ENCODE peak calls at places on chromosome 12, in four cellular contexts. T, J, E and Z are unnamed samples.

GRCh38 chr12:56079729-56080555 is at the start of gene ERBB3:
- DNase-seq in T (peak), J (peak), E (peak), Z (peak)

GRCh38 chr12:48817957-48818830 is at the start of gene CACNB3:
- DNase-seq in T (peak), J (peak), E (peak), Z (peak)

GRCh38 chr12:131311764-131312163 is 358.1 kb downstream of the ADGRD1 start:
- DNase-seq in T (no peak), J (no peak), E (no peak), Z (no peak)

GRCh38 chr12:120759591-120760348 is 34.1 kb downstream of the ACADS start:
- DNase-seq in T (no peak), J (no peak), E (no peak), Z (no peak)

GRCh38 chr12:49621651-49622500 is 1.5 kb upstream of the PRPF40B start:
- DNase-seq in T (no peak), J (no peak), E (no peak), Z (no peak)

GRCh38 chr12:25269701-25270100 is 19.0 kb upstream of the KRAS start:
- DNase-seq in T (no peak), J (no peak), E (no peak), Z (no peak)

GRCh38 chr12:22477166-22477893 is 67.0 kb downstream of the C2CD5 start:
- DNase-seq in T (no peak), J (no peak), E (no peak), Z (no peak)

GRCh38 chr12:835754-836493 is 83.5 kb downstream of the WNK1 start:
- DNase-seq in T (no peak), J (no peak), E (no peak), Z (no peak)

GRCh38 chr12:6295187-6295811 is 15.2 kb upstream of the PLEKHG6 start:
- DNase-seq in T (no peak), J (peak), E (no peak), Z (no peak)

GRCh38 chr12:116372815-116373214 is 95.3 kb upstream of the MED13L start:
- DNase-seq in T (no peak), J (no peak), E (no peak), Z (no peak)

GRCh38 chr12:106508966-106509365 is 73.8 kb upstream of the RFX4 start:
- DNase-seq in T (no peak), J (no peak), E (no peak), Z (no peak)

GRCh38 chr12:63151061-63151897 is at the start of gene AVPR1A:
- DNase-seq in T (peak), J (peak), E (peak), Z (no peak)

GRCh38 chr12:75933136-75933535 is 98.4 kb downstream of the PHLDA1 start:
- DNase-seq in T (no peak), J (peak), E (no peak), Z (no peak)

GRCh38 chr12:41514907-41515306 is 326.8 kb downstream of the PDZRN4 start:
- DNase-seq in T (no peak), J (no peak), E (no peak), Z (no peak)

GRCh38 chr12:57461904-57462306 is 2.3 kb downstream of the GLI1 start:
- DNase-seq in T (no peak), J (no peak), E (peak), Z (no peak)

GRCh38 chr12:87603727-87604126 is 425.5 kb downstream of the C12orf50 start:
- DNase-seq in T (no peak), J (no peak), E (no peak), Z (no peak)

GRCh38 chr12:103100226-103100866 is 142.9 kb downstream of the ASCL1 start:
- DNase-seq in T (no peak), J (no peak), E (no peak), Z (no peak)

GRCh38 chr12:101832030-101832429 is 1.3 kb upstream of the GNPTAB start:
- DNase-seq in T (no peak), J (no peak), E (no peak), Z (no peak)

GRCh38 chr12:53201639-53202038 is 5.4 kb downstream of the ITGB7 start:
- DNase-seq in T (no peak), J (no peak), E (no peak), Z (no peak)

GRCh38 chr12:124828264-124829007 is 35.2 kb downstream of the SCARB1 start:
- DNase-seq in T (no peak), J (peak), E (no peak), Z (no peak)

GRCh38 chr12:48883305-48884171 is 17.9 kb upstream of the RND1 start:
- DNase-seq in T (no peak), J (no peak), E (no peak), Z (no peak)

GRCh38 chr12:92765871-92766270 is 63.1 kb downstream of the PLEKHG7 start:
- DNase-seq in T (no peak), J (no peak), E (no peak), Z (no peak)

GRCh38 chr12:95674088-95674595 is 116.4 kb downstream of the NTN4 start:
- DNase-seq in T (no peak), J (no peak), E (no peak), Z (no peak)

GRCh38 chr12:58566599-58566998 is 353.7 kb downstream of the LRIG3 start:
- DNase-seq in T (no peak), J (no peak), E (no peak), Z (no peak)

GRCh38 chr12:117143008-117143532 is 43.9 kb upstream of the TESC start:
- DNase-seq in T (no peak), J (peak), E (no peak), Z (no peak)

GRCh38 chr12:87323369-87323768 is 705.8 kb downstream of the C12orf50 start:
- DNase-seq in T (no peak), J (no peak), E (no peak), Z (no peak)

GRCh38 chr12:123958462-123958861 is 14.2 kb downstream of the CCDC92 start:
- DNase-seq in T (no peak), J (no peak), E (no peak), Z (no peak)

GRCh38 chr12:26402648-26403047 is 207.3 kb downstream of the SSPN start:
- DNase-seq in T (no peak), J (no peak), E (no peak), Z (no peak)

GRCh38 chr12:10771132-10771733 is 31.2 kb downstream of the TAS2R7 start:
- DNase-seq in T (no peak), J (peak), E (peak), Z (no peak)

GRCh38 chr12:121452356-121453021 is 52.6 kb downstream of the RNF34 start:
- DNase-seq in T (no peak), J (no peak), E (no peak), Z (no peak)

GRCh38 chr12:21434704-21435103 is 2.8 kb upstream of the PYROXD1 start:
- DNase-seq in T (no peak), J (no peak), E (no peak), Z (no peak)

DNA sequence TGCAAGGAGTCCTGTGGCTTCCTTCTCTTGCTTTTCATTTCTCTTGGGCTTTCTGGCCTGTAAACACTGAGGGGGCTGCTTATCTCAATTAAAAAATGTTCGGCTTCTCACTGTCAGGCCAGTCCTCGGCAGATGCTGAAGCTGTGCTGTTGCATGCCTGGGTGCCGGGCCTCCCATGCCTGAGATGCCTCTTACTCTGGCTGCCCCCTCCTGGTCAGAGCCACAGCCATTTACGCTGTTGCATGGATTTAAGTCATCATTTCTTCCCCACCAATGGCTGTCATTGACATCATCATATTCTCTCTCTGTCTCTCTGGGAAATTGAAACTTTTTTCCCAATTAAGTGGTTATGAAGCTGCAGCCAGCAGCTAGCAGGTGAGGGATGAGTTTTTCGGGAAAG is 53.7 kb downstream of the FOXN4 start:
- DNase-seq in T (no peak), J (no peak), E (no peak), Z (no peak)
- TF ChIP-seq CTCF in T (no peak), J (no peak), E (no peak), Z (no peak)

DNA sequence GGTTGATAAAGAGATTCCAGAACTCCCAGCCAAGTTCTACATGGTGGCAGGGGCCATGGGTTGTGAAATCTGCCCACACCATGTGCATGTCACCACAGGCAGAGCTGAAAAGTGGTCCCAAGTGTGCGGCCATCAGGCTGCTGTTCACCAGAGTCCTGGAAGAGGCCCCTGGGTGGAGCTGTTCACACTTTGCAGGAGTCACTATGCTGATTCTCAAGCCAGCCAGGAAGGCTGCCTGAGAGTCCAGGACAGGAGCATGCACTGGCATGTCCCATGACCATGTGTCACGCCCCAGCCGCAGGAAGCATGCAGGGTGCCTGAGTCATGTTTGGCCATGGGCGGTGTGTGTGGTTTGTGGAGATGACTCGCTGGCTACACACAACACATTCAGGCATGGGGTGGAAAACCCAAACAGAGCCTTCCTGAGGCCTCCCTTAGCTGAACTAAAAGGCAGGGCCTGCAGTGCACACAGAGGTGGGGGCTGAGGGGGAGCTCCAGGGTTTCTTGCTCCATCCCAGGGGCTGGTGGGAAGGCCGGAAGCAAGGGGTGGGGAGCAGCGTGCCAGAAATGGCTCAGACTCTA is 19.5 kb downstream of the ABCB9 start:
- DNase-seq in T (peak), J (peak), E (peak), Z (peak)
- TF ChIP-seq CTCF in T (peak), J (peak), E (peak), Z (no peak)

GRCh38 chr12:12716845-12717585 is at the start of gene CDKN1B:
- DNase-seq in T (peak), J (peak), E (peak), Z (peak)
- TF ChIP-seq CTCF in T (no peak), J (no peak), E (no peak), Z (no peak)

GRCh38 chr12:84874825-84875139 is 37.8 kb downstream of the SLC6A15 start:
- DNase-seq in T (no peak), J (no peak), E (no peak), Z (no peak)

GRCh38 chr12:84875241-84875640 is 37.4 kb downstream of the SLC6A15 start:
- DNase-seq in T (no peak), J (no peak), E (no peak), Z (no peak)

GRCh38 chr12:84874125-84874824 is 38.3 kb downstream of the SLC6A15 start:
- DNase-seq in T (no peak), J (peak), E (peak), Z (no peak)

GRCh38 chr12:84877340-84877739 is 35.3 kb downstream of the SLC6A15 start:
- DNase-seq in T (no peak), J (no peak), E (no peak), Z (no peak)
- TF ChIP-seq CTCF in T (no peak), J (no peak), E (no peak), Z (no peak)

GRCh38 chr12:31603546-31604009 is 12.6 kb upstream of the DENND5B start:
- DNase-seq in T (no peak), J (no peak), E (no peak), Z (peak)

GRCh38 chr12:31599053-31599452 is 8.1 kb upstream of the DENND5B start:
- DNase-seq in T (no peak), J (no peak), E (no peak), Z (peak)

GRCh38 chr12:31597066-31597465 is 6.1 kb upstream of the DENND5B start:
- DNase-seq in T (no peak), J (no peak), E (no peak), Z (no peak)

GRCh38 chr12:31600764-31601163 is 9.8 kb upstream of the DENND5B start:
- DNase-seq in T (no peak), J (no peak), E (no peak), Z (no peak)

GRCh38 chr12:31600252-31600651 is 9.3 kb upstream of the DENND5B start:
- DNase-seq in T (no peak), J (no peak), E (no peak), Z (no peak)
- TF ChIP-seq CTCF in T (no peak), J (no peak), E (no peak), Z (no peak)

DNA sequence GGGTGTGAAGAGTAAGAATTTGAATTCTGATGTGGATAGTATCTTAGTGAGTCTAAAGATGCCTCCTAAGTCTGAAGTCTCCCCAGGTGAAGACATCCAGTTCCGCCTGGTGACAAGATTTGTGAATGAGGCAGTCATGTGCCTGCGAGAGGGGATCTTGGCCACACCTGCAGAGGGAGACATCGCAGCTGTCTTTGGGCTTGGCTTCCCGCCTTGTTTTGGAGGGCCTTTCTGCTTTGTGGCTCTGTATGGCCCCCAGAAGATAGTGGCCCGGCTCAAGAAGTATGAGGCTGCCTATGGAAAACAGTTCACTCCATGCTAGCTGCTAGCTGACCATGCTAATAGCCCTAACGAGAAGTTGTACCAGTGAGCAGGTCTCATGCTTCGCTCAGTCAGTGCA is 24.6 kb upstream of the AICDA start:
- DNase-seq in T (no peak), J (no peak), E (no peak), Z (no peak)
- TF ChIP-seq CTCF in T (no peak), J (no peak), E (no peak), Z (no peak)